ENCODE peak calls at places on chromosomes 3 and 15, in five cellular contexts. One of them, this sample, is unnamed.

GRCh38 chr3:188469228-188469885 is 315.4 kb downstream of the LPP start:
- DNase-seq in ovary: peak; percentile 24
- DNase-seq in IMR-90: no peak
- DNase-seq in adrenal gland: no peak
- DNase-seq in right lobe of liver: no peak
- DNase-seq in this sample: no peak

GRCh38 chr3:67654832-67655152 is 380 bp upstream of the SUCLG2 start:
- DNase-seq in IMR-90: no peak
- DNase-seq in ovary: no peak
- DNase-seq in adrenal gland: no peak
- DNase-seq in right lobe of liver: no peak
- DNase-seq in this sample: no peak

GRCh38 chr3:131914090-131914691 is 120.6 kb downstream of the CPNE4 start:
- DNase-seq in adrenal gland: no peak
- DNase-seq in IMR-90: no peak
- DNase-seq in ovary: no peak
- DNase-seq in right lobe of liver: no peak
- DNase-seq in this sample: no peak

GRCh38 chr3:2839886-2840285 is 270.3 kb downstream of the IL5RA start:
- DNase-seq in IMR-90: no peak
- DNase-seq in ovary: no peak
- DNase-seq in adrenal gland: no peak
- DNase-seq in right lobe of liver: no peak
- DNase-seq in this sample: no peak

GRCh38 chr3:18454766-18455165 is 29.6 kb upstream of the SATB1 start:
- DNase-seq in IMR-90: no peak
- DNase-seq in adrenal gland: no peak
- DNase-seq in right lobe of liver: no peak
- DNase-seq in ovary: no peak
- DNase-seq in this sample: no peak

GRCh38 chr15:29208352-29208751 is 61.3 kb downstream of the NSMCE3 start:
- DNase-seq in adrenal gland: no peak
- DNase-seq in IMR-90: no peak
- DNase-seq in right lobe of liver: no peak
- DNase-seq in ovary: no peak
- DNase-seq in this sample: peak; percentile 6

GRCh38 chr3:55538158-55538557 is 51.1 kb upstream of the WNT5A start:
- DNase-seq in IMR-90: no peak
- DNase-seq in right lobe of liver: no peak
- DNase-seq in adrenal gland: no peak
- DNase-seq in ovary: no peak
- DNase-seq in this sample: no peak

GRCh38 chr15:39211108-39211979 is 369.5 kb upstream of the THBS1 start:
- DNase-seq in IMR-90: no peak
- DNase-seq in adrenal gland: no peak
- DNase-seq in right lobe of liver: no peak
- DNase-seq in ovary: no peak
- DNase-seq in this sample: no peak

GRCh38 chr3:171116365-171116764 is 89.8 kb upstream of the SLC2A2 start:
- DNase-seq in ovary: no peak
- DNase-seq in IMR-90: no peak
- DNase-seq in right lobe of liver: no peak
- DNase-seq in adrenal gland: no peak
- DNase-seq in this sample: no peak

GRCh38 chr3:45968706-45969105 is 25.4 kb downstream of the CXCR6 start:
- DNase-seq in IMR-90: peak; percentile 77
- DNase-seq in ovary: no peak
- DNase-seq in right lobe of liver: no peak
- DNase-seq in adrenal gland: no peak
- DNase-seq in this sample: no peak

GRCh38 chr15:72227192-72227586 is 3.8 kb downstream of the PKM start:
- DNase-seq in ovary: no peak
- DNase-seq in IMR-90: peak; percentile 91
- DNase-seq in adrenal gland: peak; percentile 55
- DNase-seq in right lobe of liver: no peak
- DNase-seq in this sample: no peak

GRCh38 chr15:71093089-71094024 is 21.9 kb upstream of the THSD4 start:
- DNase-seq in IMR-90: peak; percentile 82
- DNase-seq in right lobe of liver: no peak
- DNase-seq in ovary: no peak
- DNase-seq in adrenal gland: peak; percentile 62
- DNase-seq in this sample: peak; percentile 52

GRCh38 chr3:107816082-107816481 is 274.7 kb downstream of the CD47 start:
- DNase-seq in ovary: no peak
- DNase-seq in IMR-90: no peak
- DNase-seq in adrenal gland: peak; percentile 39
- DNase-seq in right lobe of liver: no peak
- DNase-seq in this sample: no peak

GRCh38 chr15:31930967-31931366 is 99.3 kb upstream of the CHRNA7 start:
- DNase-seq in ovary: no peak
- DNase-seq in IMR-90: no peak
- DNase-seq in right lobe of liver: no peak
- DNase-seq in adrenal gland: no peak
- DNase-seq in this sample: no peak

GRCh38 chr15:96582473-96582872 is 252.0 kb downstream of the NR2F2 start:
- DNase-seq in IMR-90: no peak
- DNase-seq in right lobe of liver: no peak
- DNase-seq in adrenal gland: no peak
- DNase-seq in ovary: no peak
- DNase-seq in this sample: no peak

DNA sequence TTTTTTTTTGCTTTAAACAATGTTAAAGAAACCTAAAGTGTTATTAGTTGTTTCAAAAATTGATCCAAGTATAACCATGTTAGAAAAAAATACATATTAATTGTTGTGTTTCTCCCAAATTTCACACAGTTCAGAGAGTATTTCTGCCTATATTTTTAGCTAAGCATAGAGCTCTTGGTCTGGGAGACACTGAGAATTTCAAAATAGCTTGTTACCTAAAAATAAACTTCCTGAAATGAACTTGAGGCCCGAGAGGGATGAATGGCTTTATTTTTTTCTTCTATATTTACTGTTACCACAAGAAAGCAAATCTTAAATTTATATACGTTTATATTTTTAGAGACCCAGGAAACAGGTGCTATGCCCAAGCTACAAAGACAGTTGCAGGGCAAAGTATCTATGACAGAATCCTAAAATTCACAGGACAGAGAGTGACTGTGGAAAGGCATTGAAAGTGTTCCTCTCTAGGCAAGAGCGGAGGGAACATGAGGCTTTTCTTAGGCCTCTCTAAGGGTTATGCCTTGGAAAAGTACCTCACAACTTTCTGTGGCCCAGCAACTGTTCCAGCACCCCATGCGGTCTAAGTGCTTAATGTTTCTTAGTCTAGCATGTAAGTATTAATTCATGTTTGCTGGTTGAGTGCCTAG is 36.4 kb downstream of the TGFBR2 start:
- DNase-seq in right lobe of liver: no peak
- DNase-seq in ovary: no peak
- DNase-seq in IMR-90: no peak
- DNase-seq in adrenal gland: no peak
- DNase-seq in this sample: no peak
- H3K27ac ChIP-seq in right lobe of liver: peak overlapping the region; percentile 29
- H3K27ac ChIP-seq in ovary: no peak overlapping the region
- H3K27ac ChIP-seq in IMR-90: peak overlapping the region; percentile 43
- H3K27ac ChIP-seq in adrenal gland: peak overlapping the region; percentile 67
- H3K27ac ChIP-seq in this sample: no peak overlapping the region

DNA sequence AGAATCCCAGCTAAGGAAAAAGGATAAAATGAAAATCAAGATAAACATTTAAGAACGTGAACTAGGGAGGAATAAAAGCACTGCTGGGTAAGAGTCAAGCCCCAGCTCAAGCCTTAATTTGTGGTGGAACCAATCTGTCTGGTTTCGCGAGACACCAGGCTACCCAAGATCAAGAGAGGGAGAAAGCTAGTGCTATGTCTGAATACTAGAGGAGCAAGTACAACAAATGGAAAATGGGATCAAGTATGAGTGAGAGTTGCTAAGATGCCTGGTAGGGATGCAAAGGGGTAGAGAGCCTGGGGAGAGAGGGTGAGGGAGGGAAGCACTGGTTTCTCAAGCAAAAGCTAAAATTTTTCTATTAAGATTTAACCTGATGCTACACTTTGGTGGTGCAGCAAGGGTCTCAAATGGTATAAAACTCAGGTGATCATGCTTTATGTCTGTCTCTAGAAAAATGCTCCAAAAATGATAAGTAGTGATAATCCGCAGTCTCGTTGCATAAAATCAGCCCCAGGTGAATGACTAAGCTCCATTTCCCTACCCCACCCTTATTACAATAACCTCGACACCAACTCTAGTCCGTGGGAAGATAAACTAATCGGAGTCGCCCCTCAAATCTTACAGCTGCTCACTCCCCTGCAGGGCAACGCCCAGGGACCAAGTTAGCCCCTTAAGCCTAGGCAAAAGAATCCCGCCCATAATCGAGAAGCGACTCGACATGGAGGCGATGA is 1.7 kb upstream of the SETD5 start:
- DNase-seq in IMR-90: no peak
- DNase-seq in ovary: no peak
- DNase-seq in adrenal gland: no peak
- DNase-seq in right lobe of liver: no peak
- DNase-seq in this sample: no peak
- TF ChIP-seq POLR2A in IMR-90: no peak
- TF ChIP-seq POLR2A in ovary: no peak
- TF ChIP-seq POLR2A in adrenal gland: no peak
- TF ChIP-seq POLR2A in right lobe of liver: no peak
- TF ChIP-seq POLR2A in this sample: no peak

DNA sequence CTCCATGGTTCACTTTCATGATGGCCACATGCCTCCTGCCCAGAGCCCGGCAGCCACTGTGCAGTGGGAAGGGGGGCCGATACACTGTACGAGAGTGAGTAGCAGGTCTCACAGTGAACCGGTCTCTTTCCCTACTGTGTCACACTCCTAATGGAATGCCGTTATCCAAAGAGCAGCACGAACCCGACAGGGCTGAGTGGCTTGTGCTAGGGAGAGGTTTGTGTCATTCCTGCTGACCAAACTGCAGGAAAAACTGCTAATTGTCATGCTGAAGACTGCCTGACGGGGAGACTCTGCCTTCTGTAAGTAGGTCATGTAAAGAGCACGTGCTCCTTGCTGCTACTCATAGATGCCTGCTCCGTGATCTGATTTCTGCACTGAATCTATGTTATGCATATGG is 105.1 kb downstream of the ARPP21 start:
- DNase-seq in ovary: no peak
- DNase-seq in IMR-90: no peak
- DNase-seq in right lobe of liver: no peak
- DNase-seq in adrenal gland: no peak
- DNase-seq in this sample: no peak
- H3K27ac ChIP-seq in ovary: no peak overlapping the region
- H3K27ac ChIP-seq in IMR-90: no peak overlapping the region
- H3K27ac ChIP-seq in right lobe of liver: no peak overlapping the region
- H3K27ac ChIP-seq in adrenal gland: no peak overlapping the region
- H3K27ac ChIP-seq in this sample: no peak overlapping the region

DNA sequence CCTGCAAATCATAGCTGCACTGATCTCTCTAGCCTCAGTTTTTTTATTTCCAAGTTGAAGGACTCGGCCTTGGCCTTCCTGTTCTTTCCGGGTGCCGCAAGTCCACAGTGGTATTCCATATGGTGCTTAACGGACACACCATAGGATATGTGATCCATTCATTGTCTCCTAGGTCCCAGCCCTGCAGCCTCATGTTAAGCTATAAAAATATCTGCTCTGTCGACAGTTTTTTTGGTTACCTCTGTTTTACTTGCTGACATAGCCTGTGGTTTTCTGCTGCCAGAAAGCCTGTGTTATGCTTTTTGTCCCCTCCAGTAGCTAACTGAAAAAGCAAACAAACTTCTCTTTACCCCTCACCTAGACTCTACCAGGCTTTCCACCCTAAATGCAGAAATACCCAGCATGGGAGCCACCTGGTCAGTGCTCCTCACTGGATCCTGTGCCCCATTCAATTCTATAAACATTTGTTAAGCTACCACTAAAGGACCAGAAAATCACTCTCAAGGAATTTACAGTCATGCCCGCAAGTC is 5.3 kb downstream of the INAFM2 start:
- DNase-seq in right lobe of liver: no peak
- DNase-seq in ovary: no peak
- DNase-seq in IMR-90: no peak
- DNase-seq in adrenal gland: no peak
- DNase-seq in this sample: no peak
- TF ChIP-seq POLR2A in right lobe of liver: no peak
- TF ChIP-seq POLR2A in ovary: no peak
- TF ChIP-seq POLR2A in IMR-90: no peak
- TF ChIP-seq POLR2A in adrenal gland: no peak
- TF ChIP-seq POLR2A in this sample: peak; percentile 75

GRCh38 chr15:78264304-78265136 is at the start of gene DNAJA4:
- DNase-seq in adrenal gland: peak; percentile 64
- DNase-seq in ovary: peak; percentile 57
- DNase-seq in IMR-90: no peak
- DNase-seq in right lobe of liver: peak; percentile 67
- DNase-seq in this sample: peak; percentile 71

GRCh38 chr15:78265137-78265460 is 737 bp downstream of the DNAJA4 start:
- DNase-seq in IMR-90: no peak
- DNase-seq in adrenal gland: no peak
- DNase-seq in right lobe of liver: no peak
- DNase-seq in ovary: no peak
- DNase-seq in this sample: no peak

GRCh38 chr15:78266806-78267205 is 2.4 kb downstream of the DNAJA4 start:
- DNase-seq in IMR-90: no peak
- DNase-seq in adrenal gland: no peak
- DNase-seq in right lobe of liver: no peak
- DNase-seq in ovary: no peak
- DNase-seq in this sample: no peak

GRCh38 chr15:78266229-78266628 is 1.9 kb downstream of the DNAJA4 start:
- DNase-seq in adrenal gland: no peak
- DNase-seq in right lobe of liver: no peak
- DNase-seq in IMR-90: no peak
- DNase-seq in ovary: no peak
- DNase-seq in this sample: no peak

DNA sequence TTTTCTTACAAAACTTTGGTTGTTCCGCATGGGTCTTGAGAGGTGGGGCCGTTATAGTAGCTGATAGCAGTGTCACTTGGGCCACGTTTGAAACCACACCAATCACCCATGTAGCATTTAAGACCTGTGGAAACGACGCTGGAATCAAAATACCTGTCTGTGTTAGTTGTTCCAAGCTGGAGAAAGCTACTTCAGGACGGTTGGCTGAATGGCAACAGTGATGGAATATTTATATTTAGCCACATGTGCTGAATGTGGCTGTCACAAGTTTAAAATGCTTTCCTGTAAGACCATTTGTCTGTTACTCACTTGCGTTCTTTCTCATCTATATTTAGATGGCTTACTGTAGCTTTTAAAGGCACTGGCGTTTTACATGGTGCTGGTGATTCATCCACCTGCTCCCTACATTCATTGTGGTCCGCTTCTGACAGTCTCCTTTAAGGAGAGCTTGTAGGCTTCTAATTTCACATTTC is 1.4 kb downstream of the DNAJA4 start:
- DNase-seq in adrenal gland: peak; percentile 42
- DNase-seq in right lobe of liver: no peak
- DNase-seq in IMR-90: peak; percentile 76
- DNase-seq in ovary: no peak
- DNase-seq in this sample: no peak
- H3K27ac ChIP-seq in adrenal gland: peak overlapping the region; percentile 27
- H3K27ac ChIP-seq in right lobe of liver: no peak overlapping the region
- H3K27ac ChIP-seq in IMR-90: no peak overlapping the region
- H3K27ac ChIP-seq in ovary: no peak overlapping the region
- H3K27ac ChIP-seq in this sample: no peak overlapping the region

GRCh38 chr3:158916111-158916510 is 114.3 kb downstream of the MFSD1 start:
- DNase-seq in IMR-90: no peak
- DNase-seq in right lobe of liver: no peak
- DNase-seq in adrenal gland: no peak
- DNase-seq in ovary: no peak
- DNase-seq in this sample: no peak
- TF ChIP-seq POLR2A in IMR-90: no peak
- TF ChIP-seq POLR2A in right lobe of liver: no peak
- TF ChIP-seq POLR2A in adrenal gland: no peak
- TF ChIP-seq POLR2A in ovary: no peak
- TF ChIP-seq POLR2A in this sample: no peak

This sample was measured in thyroid gland.